ENCODE peak calls at places on chromosomes 16 and 17, in seven cellular contexts. Q, W, O, P, J, H and F are unnamed samples.

GRCh38 chr17:30720013-30720471 is 104.5 kb downstream of the CRLF3 start:
- DNase-seq in Q (no peak), W (no peak), O (peak; percentile 21), P (no peak), J (no peak), H (peak; percentile 6), F (no peak)

GRCh38 chr16:77234611-77235010 is 35.4 kb downstream of the SYCE1L start:
- DNase-seq in Q (no peak), W (no peak), O (no peak), P (no peak), J (no peak), H (no peak), F (peak; percentile 34)

GRCh38 chr17:4586043-4586442 is 1.7 kb downstream of the SMTNL2 start:
- DNase-seq in Q (no peak), W (no peak), O (no peak), P (no peak), J (no peak), H (no peak), F (no peak)

GRCh38 chr17:4559139-4559791 is 1.1 kb downstream of the GGT6 start:
- DNase-seq in Q (no peak), W (no peak), O (peak; percentile 46), P (no peak), J (no peak), H (peak; percentile 51), F (no peak)

GRCh38 chr17:6924121-6924676 is 71.7 kb upstream of the ALOX12 start:
- DNase-seq in Q (no peak), W (no peak), O (no peak), P (no peak), J (no peak), H (no peak), F (no peak)

GRCh38 chr17:4735825-4736651 is 3.6 kb upstream of the ZMYND15 start:
- DNase-seq in Q (no peak), W (no peak), O (no peak), P (no peak), J (no peak), H (no peak), F (no peak)

GRCh38 chr16:21167929-21168602 is 9.6 kb downstream of the LDAF1 start:
- DNase-seq in Q (no peak), W (no peak), O (no peak), P (no peak), J (no peak), H (no peak), F (no peak)

GRCh38 chr16:87854053-87854906 is 15.0 kb downstream of the SLC7A5 start:
- DNase-seq in Q (peak; percentile 98), W (peak; percentile 92), O (peak; percentile 29), P (no peak), J (no peak), H (peak; percentile 41), F (peak; percentile 61)

GRCh38 chr17:68861602-68862001 is 93.6 kb downstream of the ABCA8 start:
- DNase-seq in Q (no peak), W (no peak), O (no peak), P (no peak), J (no peak), H (no peak), F (no peak)

GRCh38 chr16:1760911-1761310 is 10.4 kb downstream of the NME3 start:
- DNase-seq in Q (no peak), W (no peak), O (no peak), P (no peak), J (no peak), H (no peak), F (no peak)

GRCh38 chr16:48542020-48542473 is 67.9 kb downstream of the N4BP1 start:
- DNase-seq in Q (peak; percentile 25), W (peak; percentile 66), O (peak; percentile 61), P (no peak), J (no peak), H (peak; percentile 48), F (no peak)

GRCh38 chr17:57459286-57459915 is 203.1 kb downstream of the MSI2 start:
- DNase-seq in Q (no peak), W (peak; percentile 93), O (no peak), P (no peak), J (peak; percentile 78), H (no peak), F (peak; percentile 85)

GRCh38 chr16:55324491-55325447 is 766 bp downstream of the IRX6 start:
- DNase-seq in Q (no peak), W (peak; percentile 18), O (no peak), P (no peak), J (no peak), H (no peak), F (no peak)

GRCh38 chr17:60926466-60927183 is 249.0 kb downstream of the BCAS3 start:
- DNase-seq in Q (no peak), W (no peak), O (no peak), P (no peak), J (no peak), H (no peak), F (no peak)

GRCh38 chr17:10197362-10197720 is 1.1 kb downstream of the GAS7 start:
- DNase-seq in Q (no peak), W (no peak), O (peak; percentile 45), P (no peak), J (no peak), H (no peak), F (no peak)

GRCh38 chr16:88468289-88469129 is 15.4 kb downstream of the ZFPM1 start:
- DNase-seq in Q (peak; percentile 83), W (peak; percentile 68), O (no peak), P (no peak), J (peak; percentile 56), H (no peak), F (peak; percentile 92)

GRCh38 chr17:12667299-12667958 is 1.7 kb downstream of the MYOCD start:
- DNase-seq in Q (no peak), W (peak; percentile 90), O (peak; percentile 60), P (no peak), J (peak; percentile 40), H (peak; percentile 20), F (peak; percentile 9)

GRCh38 chr17:6415616-6416015 is 19.3 kb downstream of the AIPL1 start:
- DNase-seq in Q (no peak), W (no peak), O (no peak), P (no peak), J (no peak), H (no peak), F (no peak)

GRCh38 chr16:6689643-6690042 is 643.0 kb upstream of the RBFOX1 start:
- DNase-seq in Q (no peak), W (no peak), O (no peak), P (no peak), J (no peak), H (no peak), F (no peak)

GRCh38 chr16:9364721-9365693 is 273.6 kb downstream of the HAPSTR1 start:
- DNase-seq in Q (no peak), W (no peak), O (no peak), P (no peak), J (no peak), H (peak; percentile 66), F (no peak)

GRCh38 chr17:57247261-57247660 is 9.1 kb upstream of the MSI2 start:
- DNase-seq in Q (no peak), W (no peak), O (no peak), P (no peak), J (no peak), H (no peak), F (no peak)

GRCh38 chr16:10678655-10679054 is 16.1 kb downstream of the TEKT5 start:
- DNase-seq in Q (no peak), W (no peak), O (no peak), P (no peak), J (no peak), H (no peak), F (no peak)

GRCh38 chr17:82037113-82037888 is at the start of gene DCXR:
- DNase-seq in Q (peak; percentile 98), W (peak; percentile 99), O (peak; percentile 98), P (peak; percentile 72), J (peak; percentile 96), H (peak; percentile 98), F (peak; percentile 99)
- TF ChIP-seq POLR2A in Q (peak; percentile 90), W (peak; percentile 84), O (peak; percentile 96), P (peak; percentile 99), J (peak; percentile 88), H (peak; percentile 93), F (peak; percentile 94)

GRCh38 chr16:57284206-57284951 is at the start of gene PLLP:
- DNase-seq in Q (peak; percentile 54), W (peak; percentile 53), O (peak; percentile 51), P (no peak), J (no peak), H (peak; percentile 59), F (peak; percentile 61)

GRCh38 chr16:57283956-57284205 is 591 bp downstream of the PLLP start:
- DNase-seq in Q (no peak), W (no peak), O (no peak), P (no peak), J (no peak), H (no peak), F (no peak)

GRCh38 chr16:57282510-57283213 is 1.8 kb downstream of the PLLP start:
- DNase-seq in Q (no peak), W (no peak), O (no peak), P (no peak), J (no peak), H (no peak), F (no peak)

GRCh38 chr16:57284952-57285263 is 436 bp upstream of the PLLP start:
- DNase-seq in Q (peak; percentile 42), W (no peak), O (no peak), P (no peak), J (no peak), H (no peak), F (no peak)

GRCh38 chr16:57283214-57283955 is 1.1 kb downstream of the PLLP start:
- DNase-seq in Q (no peak), W (no peak), O (no peak), P (no peak), J (no peak), H (no peak), F (no peak)
- TF ChIP-seq POLR2A in Q (no peak), W (no peak), O (no peak), P (no peak), J (no peak), H (no peak), F (no peak)

DNA sequence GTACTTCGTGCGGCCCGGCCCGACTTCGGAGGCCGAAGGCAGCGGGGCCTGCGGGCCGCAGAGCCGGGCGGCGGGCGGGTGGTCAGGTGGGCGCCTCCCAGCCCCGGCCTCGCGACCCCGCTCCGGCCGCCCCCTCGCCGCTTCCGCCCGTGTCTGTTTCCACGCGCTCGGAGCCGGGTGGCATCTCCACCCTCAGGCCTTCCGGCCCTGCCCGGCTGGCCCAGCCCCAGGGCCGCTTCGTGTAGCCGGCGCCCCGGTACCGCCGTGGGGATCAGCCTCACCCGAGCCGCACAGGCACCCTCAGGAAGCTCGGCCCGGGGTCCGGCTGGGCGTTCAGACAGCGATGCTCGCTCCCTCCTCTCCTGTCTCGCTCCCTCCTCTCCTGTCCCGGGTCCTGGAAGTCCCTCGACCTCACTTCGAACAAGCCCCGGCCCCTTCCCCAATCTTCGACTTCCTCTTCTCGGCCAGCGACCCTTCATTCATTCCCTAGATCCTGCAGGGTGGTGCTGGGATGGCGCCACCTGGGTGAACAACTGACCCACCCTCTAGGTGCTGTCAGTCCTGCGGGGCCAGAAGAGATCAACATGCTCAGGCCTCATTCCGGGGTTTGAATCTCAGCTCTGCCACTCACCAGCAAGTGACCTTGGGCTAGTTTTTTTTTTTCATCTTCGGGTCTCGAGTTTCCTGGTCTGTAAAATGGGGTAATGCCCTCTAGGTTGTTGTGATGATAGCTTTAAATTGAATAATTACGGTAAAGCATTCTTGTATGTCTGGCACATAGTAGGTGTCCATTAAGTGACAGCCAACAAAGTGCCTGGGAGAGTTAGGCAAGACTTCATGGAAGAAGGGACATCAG is 611 bp downstream of the VPS4A start:
- DNase-seq in Q (peak; percentile 67), W (peak; percentile 58), O (no peak), P (no peak), J (no peak), H (peak; percentile 46), F (peak; percentile 50)
- TF ChIP-seq POLR2A in Q (no peak), W (no peak), O (no peak), P (no peak), J (no peak), H (no peak), F (no peak)

GRCh38 chr17:17079336-17079735 is 37.1 kb downstream of the MPRIP start:
- DNase-seq in Q (peak; percentile 31), W (no peak), O (peak; percentile 33), P (no peak), J (no peak), H (no peak), F (no peak)
- TF ChIP-seq POLR2A in Q (no peak), W (no peak), O (no peak), P (no peak), J (no peak), H (no peak), F (no peak)